ENCODE peak calls at places on chromosomes 3 and 15, in nine cellular contexts. Q, S, U, E, K, H, D, C and O are unnamed samples.

GRCh38 chr3:52848617-52849016 is 13.8 kb upstream of the MUSTN1 start:
- DNase-seq in K (peak; percentile 60), E (no peak), H (no peak), Q (no peak), S (peak; percentile 39), C (no peak), U (peak; percentile 49), D (peak; percentile 91), O (peak; percentile 80)

GRCh38 chr3:117885046-117885445 is 1149.6 kb downstream of the IGSF11 start:
- DNase-seq in S (no peak), H (no peak), Q (no peak), K (peak; percentile 6), C (no peak), E (no peak), D (peak; percentile 23), U (no peak), O (no peak)

GRCh38 chr3:157064402-157064801 is 95.5 kb downstream of the CCNL1 start:
- DNase-seq in D (no peak), K (no peak), U (no peak), H (no peak), S (no peak), C (no peak), Q (no peak), E (no peak), O (no peak)

GRCh38 chr3:171099911-171100310 is 73.4 kb upstream of the SLC2A2 start:
- DNase-seq in C (no peak), H (no peak), U (no peak), D (peak; percentile 19), E (no peak), K (peak; percentile 37), Q (no peak), S (no peak), O (peak; percentile 57)

GRCh38 chr15:91541286-91541685 is 312.2 kb upstream of the SLCO3A1 start:
- DNase-seq in U (no peak), Q (no peak), K (no peak), H (no peak), E (no peak), C (no peak), D (no peak), S (no peak), O (peak; percentile 29)

GRCh38 chr3:30693470-30694120 is 87.2 kb downstream of the TGFBR2 start:
- DNase-seq in S (peak; percentile 35), U (peak; percentile 48), C (no peak), K (peak; percentile 83), H (peak; percentile 55), Q (no peak), D (peak; percentile 89), E (peak; percentile 53), O (peak; percentile 74)

GRCh38 chr3:129501630-129502029 is 26.8 kb upstream of the RHO start:
- DNase-seq in Q (no peak), S (no peak), U (no peak), D (no peak), H (no peak), K (no peak), E (no peak), C (no peak), O (no peak)

GRCh38 chr3:73188707-73189106 is 127.2 kb downstream of the EBLN2 start:
- DNase-seq in D (no peak), C (no peak), K (no peak), H (no peak), S (no peak), U (no peak), E (no peak), Q (no peak), O (peak; percentile 6)

GRCh38 chr3:184240384-184241140 is 8.2 kb downstream of the ALG3 start:
- DNase-seq in D (peak; percentile 45), Q (no peak), S (no peak), K (peak; percentile 35), E (no peak), U (no peak), H (no peak), C (no peak), O (peak; percentile 30)

GRCh38 chr3:184241447-184242296 is 7.1 kb downstream of the ALG3 start:
- DNase-seq in E (no peak), H (peak; percentile 85), K (peak; percentile 30), Q (no peak), S (no peak), D (peak; percentile 56), C (peak; percentile 49), U (no peak), O (peak; percentile 33)

GRCh38 chr3:184239710-184240109 is 9.1 kb downstream of the ALG3 start:
- DNase-seq in D (no peak), Q (no peak), H (no peak), S (no peak), E (no peak), K (no peak), C (no peak), U (no peak), O (no peak)

GRCh38 chr3:184242297-184242685 is 6.5 kb downstream of the ALG3 start:
- DNase-seq in D (no peak), H (no peak), E (no peak), C (no peak), S (no peak), K (no peak), U (no peak), Q (no peak), O (no peak)

DNA sequence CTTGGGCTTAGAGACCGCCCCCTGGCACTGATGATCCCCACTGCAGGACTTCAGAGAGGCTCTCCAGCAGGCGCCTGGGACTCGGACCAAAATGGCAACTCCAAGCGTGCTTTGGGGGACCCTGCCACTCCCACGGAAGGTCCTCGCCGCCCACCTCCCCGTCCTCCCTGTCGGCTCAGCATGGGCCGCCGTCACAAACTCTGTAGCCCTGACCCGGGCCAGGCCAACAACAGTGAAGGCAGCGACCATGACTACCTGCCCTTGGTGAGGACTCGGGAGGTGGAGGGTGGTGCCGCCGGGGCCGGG is 7.7 kb downstream of the ALG3 start:
- DNase-seq in C (no peak), Q (no peak), K (no peak), E (no peak), U (no peak), D (no peak), S (no peak), H (no peak), O (no peak)
- H3K4me3 ChIP-seq in C (no peak overlapping the region), Q (no peak overlapping the region), K (no peak overlapping the region), E (no peak overlapping the region), U (no peak overlapping the region), D (no peak overlapping the region), S (no peak overlapping the region), H (peak overlapping the region; percentile 21), O (no peak overlapping the region)

DNA sequence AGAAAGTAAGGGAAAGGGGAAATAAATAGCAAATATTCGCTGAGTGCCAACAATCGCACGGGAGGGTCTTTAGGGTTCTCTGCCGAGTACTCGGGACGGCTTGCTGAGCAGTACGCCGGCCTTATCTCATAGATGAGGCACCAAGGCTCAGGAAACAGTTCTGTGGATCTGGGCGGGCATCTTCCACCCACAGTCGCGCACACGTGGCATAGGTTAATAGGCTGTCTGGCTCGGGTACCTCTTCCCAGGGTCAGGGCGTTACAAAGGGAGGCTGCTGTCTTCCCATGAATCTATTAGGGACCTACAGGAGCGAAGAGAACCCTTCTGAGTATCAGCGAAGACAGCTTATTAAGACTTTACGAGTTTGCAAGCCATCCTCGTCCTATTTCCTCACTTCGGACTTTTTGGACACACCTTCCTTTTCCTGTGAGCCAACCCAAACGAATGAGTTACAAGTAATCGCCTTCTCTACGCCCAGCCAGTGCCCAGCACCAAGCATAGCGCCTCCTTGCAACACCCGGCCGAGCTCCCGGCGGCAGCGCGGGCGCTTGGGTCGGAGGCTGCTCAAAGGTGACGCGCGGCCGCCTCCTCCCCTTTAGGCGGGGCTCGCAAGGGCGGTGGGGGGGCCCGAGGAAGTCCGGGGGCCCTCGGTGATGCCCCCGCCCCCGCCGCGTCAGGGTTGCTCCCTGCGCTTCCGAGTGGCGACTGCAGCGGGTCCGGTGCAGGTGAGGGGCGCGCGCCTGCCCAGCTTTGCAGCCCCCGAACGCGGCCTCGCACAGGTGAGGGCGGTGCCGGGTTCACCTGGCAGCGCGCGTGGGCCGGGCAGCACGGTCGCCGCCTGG is at the start of gene MCTP2:
- DNase-seq in K (peak; percentile 56), D (peak; percentile 54), S (peak; percentile 62), C (peak; percentile 64), U (peak; percentile 39), Q (peak; percentile 65), E (peak; percentile 65), H (peak; percentile 85), O (peak; percentile 60)
- TF ChIP-seq CTCF in K (no peak), D (no peak), S (peak; percentile 19), C (no peak), U (peak; percentile 12), Q (no peak), E (no peak), H (no peak), O (no peak)

GRCh38 chr3:122232485-122232884 is 49.0 kb downstream of the CASR start:
- DNase-seq in Q (no peak), H (no peak), E (no peak), K (no peak), C (no peak), S (no peak), U (no peak), D (no peak), O (no peak)

GRCh38 chr3:122231781-122232180 is 48.3 kb downstream of the CASR start:
- DNase-seq in H (no peak), K (no peak), S (no peak), Q (no peak), D (no peak), C (no peak), U (no peak), E (no peak), O (no peak)

GRCh38 chr3:122235147-122235546 is 51.7 kb downstream of the CASR start:
- DNase-seq in C (no peak), H (no peak), D (no peak), S (no peak), K (no peak), U (no peak), Q (no peak), E (no peak), O (no peak)

GRCh38 chr3:122234117-122234516 is 50.6 kb downstream of the CASR start:
- DNase-seq in U (no peak), E (no peak), H (no peak), D (no peak), K (no peak), C (no peak), Q (no peak), S (no peak), O (no peak)

GRCh38 chr3:122233109-122233952 is 49.9 kb downstream of the CASR start:
- DNase-seq in C (no peak), K (no peak), U (no peak), E (no peak), D (no peak), Q (no peak), H (peak; percentile 33), S (no peak), O (no peak)
- H3K4me3 ChIP-seq in C (no peak overlapping the region), K (no peak overlapping the region), U (no peak overlapping the region), E (no peak overlapping the region), D (no peak overlapping the region), Q (no peak overlapping the region), H (no peak overlapping the region), S (no peak overlapping the region), O (no peak overlapping the region)

GRCh38 chr3:39220551-39221530 is 28.4 kb upstream of the XIRP1 start:
- DNase-seq in C (no peak), S (no peak), E (no peak), H (no peak), D (no peak), Q (no peak), K (no peak), U (no peak), O (no peak)

GRCh38 chr3:39219702-39220101 is 27.3 kb upstream of the XIRP1 start:
- DNase-seq in Q (no peak), D (no peak), C (no peak), E (no peak), H (no peak), S (no peak), K (no peak), U (no peak), O (no peak)

GRCh38 chr3:39213613-39214012 is 21.2 kb upstream of the XIRP1 start:
- DNase-seq in E (no peak), U (no peak), S (no peak), C (no peak), H (no peak), Q (no peak), K (no peak), D (no peak), O (no peak)

GRCh38 chr3:39212665-39213064 is 20.3 kb upstream of the XIRP1 start:
- DNase-seq in U (no peak), D (no peak), C (no peak), S (no peak), H (no peak), Q (no peak), K (no peak), E (no peak), O (no peak)

GRCh38 chr3:39216176-39216790 is 23.9 kb upstream of the XIRP1 start:
- DNase-seq in D (no peak), K (no peak), Q (no peak), H (no peak), E (no peak), S (no peak), C (no peak), U (no peak), O (no peak)
- TF ChIP-seq CTCF in D (no peak), K (no peak), Q (no peak), H (no peak), E (no peak), S (no peak), C (no peak), U (no peak), O (no peak)